ENCODE peak calls at places on chromosomes 7 and 10, in six cellular contexts. K, J, H, E, G and Z are unnamed samples.

GRCh38 chr7:29900745-29901144 is 88.9 kb downstream of the SCRN1 start:
- DNase-seq in K (no peak), G (no peak), H (no peak), E (no peak), J (no peak), Z (no peak)

GRCh38 chr7:30717181-30717580 is 34.8 kb upstream of the INMT start:
- DNase-seq in H (no peak), E (peak; percentile 23), K (no peak), G (no peak), J (no peak), Z (no peak)

GRCh38 chr10:104300736-104301292 is 31.8 kb downstream of the GSTO2 start:
- DNase-seq in E (peak; percentile 85), G (peak; percentile 85), J (peak; percentile 98), H (peak; percentile 72), K (peak; percentile 99), Z (peak; percentile 84)

GRCh38 chr7:106485031-106485551 is 175.9 kb downstream of the CCDC71L start:
- DNase-seq in H (no peak), K (peak; percentile 92), E (no peak), G (no peak), J (peak; percentile 81), Z (no peak)

GRCh38 chr7:80185571-80185970 is 50.9 kb downstream of the GNAI1 start:
- DNase-seq in J (no peak), K (no peak), H (no peak), E (no peak), G (no peak), Z (no peak)

GRCh38 chr10:127405221-127405620 is 143.9 kb upstream of the NPS start:
- DNase-seq in H (no peak), J (peak; percentile 34), G (no peak), E (no peak), K (peak; percentile 59), Z (no peak)

GRCh38 chr7:91083855-91084644 is 180.2 kb upstream of the FZD1 start:
- DNase-seq in G (peak; percentile 74), J (no peak), E (no peak), H (peak; percentile 27), K (no peak), Z (peak; percentile 78)

GRCh38 chr7:152162287-152162686 is 136.8 kb downstream of the GALNT11 start:
- DNase-seq in H (no peak), K (no peak), E (no peak), G (no peak), J (no peak), Z (no peak)

GRCh38 chr7:43211693-43212092 is 99.2 kb downstream of the HECW1 start:
- DNase-seq in G (no peak), E (no peak), H (no peak), K (peak; percentile 66), J (no peak), Z (no peak)

GRCh38 chr7:107622429-107622828 is 38.2 kb upstream of the SLC26A4 start:
- DNase-seq in J (peak; percentile 39), K (peak; percentile 73), G (no peak), E (no peak), H (no peak), Z (no peak)

GRCh38 chr10:113933894-113934532 is 79.6 kb downstream of the NHLRC2 start:
- DNase-seq in J (no peak), H (no peak), E (no peak), K (no peak), G (no peak), Z (no peak)

GRCh38 chr7:70571403-70571911 is 560.5 kb upstream of the GALNT17 start:
- DNase-seq in E (no peak), H (peak; percentile 41), G (no peak), K (peak; percentile 84), J (peak; percentile 78), Z (no peak)

GRCh38 chr10:22674215-22674930 is 40.0 kb downstream of the PIP4K2A start:
- DNase-seq in J (no peak), H (no peak), G (no peak), E (no peak), K (peak; percentile 38), Z (no peak)

GRCh38 chr7:5671053-5671452 is 110.4 kb downstream of the RNF216 start:
- DNase-seq in J (no peak), G (no peak), H (no peak), E (no peak), K (no peak), Z (no peak)

DNA sequence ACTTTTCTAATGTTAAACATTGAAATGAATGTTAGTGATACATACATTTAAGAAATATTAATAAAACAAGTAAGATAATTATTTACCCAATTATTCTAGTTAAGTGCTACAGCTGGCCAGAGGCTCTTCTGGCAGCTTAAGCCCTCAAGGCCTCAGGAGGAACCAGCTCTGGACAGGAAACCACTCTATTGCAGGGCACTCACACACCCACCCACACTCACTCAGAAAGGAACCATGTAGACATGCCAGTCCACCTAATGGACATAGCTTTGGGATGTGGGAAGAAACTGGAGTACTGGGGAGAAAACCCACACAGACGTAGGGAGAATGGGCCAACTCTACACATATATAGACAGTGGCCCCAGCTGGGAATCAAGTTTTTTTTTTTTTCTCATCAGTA is 28.2 kb downstream of the UMAD1 start:
- DNase-seq in K (no peak), G (no peak), J (no peak), E (no peak), H (no peak), Z (no peak)
- TF ChIP-seq CTCF in K (no peak), G (no peak), J (no peak), E (no peak), H (no peak), Z (no peak)

GRCh38 chr10:124626759-124627380 is 117.3 kb downstream of the FAM53B start:
- DNase-seq in H (peak; percentile 69), E (no peak), J (no peak), K (no peak), G (no peak), Z (no peak)
- TF ChIP-seq CTCF in H (no peak), E (no peak), J (no peak), K (no peak), G (no peak), Z (no peak)

GRCh38 chr10:5638494-5638893 is 27.9 kb downstream of the ASB13 start:
- DNase-seq in K (no peak), J (no peak), E (no peak), G (no peak), H (no peak), Z (no peak)
- TF ChIP-seq CTCF in K (no peak), J (no peak), E (no peak), G (no peak), H (no peak), Z (no peak)

DNA sequence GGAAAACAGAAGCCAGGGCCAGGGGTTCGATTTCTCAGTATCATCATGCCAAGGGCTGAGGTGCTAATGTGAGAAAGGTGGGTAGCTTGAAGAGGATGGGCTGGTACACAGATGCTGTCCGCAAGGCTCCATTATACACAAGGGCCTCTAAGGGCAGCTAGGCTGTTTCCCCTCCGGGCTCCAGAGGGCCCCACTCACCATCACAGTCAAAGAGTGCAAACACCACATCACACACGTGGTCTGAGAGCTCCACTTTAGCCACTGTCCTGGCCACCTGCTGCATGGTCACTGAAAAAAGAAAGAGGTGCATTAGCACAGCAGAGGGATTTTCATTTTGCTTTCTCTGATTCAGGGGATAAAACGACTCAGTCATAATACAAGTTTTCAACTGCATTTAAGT is 20.9 kb upstream of the DNAJB12 start:
- DNase-seq in E (peak; percentile 33), H (no peak), G (no peak), J (no peak), K (no peak), Z (no peak)
- TF ChIP-seq CTCF in E (peak; percentile 39), H (no peak), G (peak; percentile 14), J (no peak), K (peak; percentile 16), Z (no peak)

GRCh38 chr10:129334326-129334725 is 132.7 kb upstream of the MGMT start:
- DNase-seq in E (no peak), K (no peak), J (no peak), H (no peak), G (no peak), Z (no peak)

GRCh38 chr10:129335396-129335795 is 131.6 kb upstream of the MGMT start:
- DNase-seq in E (no peak), K (no peak), J (no peak), G (no peak), H (no peak), Z (no peak)

GRCh38 chr10:129335942-129336341 is 131.1 kb upstream of the MGMT start:
- DNase-seq in J (no peak), H (no peak), K (no peak), E (no peak), G (no peak), Z (no peak)

GRCh38 chr10:129329375-129330040 is 137.5 kb upstream of the MGMT start:
- DNase-seq in H (no peak), K (no peak), E (no peak), G (no peak), J (no peak), Z (no peak)

DNA sequence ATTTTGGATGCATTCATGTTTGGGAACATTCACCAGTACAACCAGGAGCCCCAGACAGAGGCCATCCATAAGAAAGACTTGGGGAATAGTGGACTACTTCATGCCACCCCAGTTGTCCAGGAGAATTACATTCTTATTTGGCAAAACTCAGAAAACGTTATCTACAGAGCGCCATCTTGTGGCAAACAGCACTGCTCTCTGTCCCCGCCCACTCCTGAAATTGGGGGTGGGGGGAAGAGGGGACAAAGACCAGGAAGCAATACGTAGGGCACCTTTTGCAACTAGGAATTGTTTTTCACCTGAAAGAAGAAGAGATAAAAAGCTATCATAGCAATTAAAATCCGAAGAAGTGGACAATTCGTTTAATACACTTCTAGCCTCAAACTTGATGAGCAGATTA is 134.6 kb upstream of the MGMT start:
- DNase-seq in K (no peak), E (peak; percentile 54), G (no peak), J (no peak), H (no peak), Z (no peak)
- TF ChIP-seq CTCF in K (peak; percentile 66), E (peak; percentile 86), G (peak; percentile 58), J (peak; percentile 20), H (no peak), Z (peak; percentile 39)

GRCh38 chr7:129144834-129145668 is 544 bp downstream of the TSPAN33 start:
- DNase-seq in G (no peak), J (no peak), K (no peak), H (no peak), E (no peak), Z (no peak)
- TF ChIP-seq CTCF in G (peak; percentile 24), J (peak; percentile 28), K (peak; percentile 29), H (no peak), E (peak; percentile 18), Z (peak; percentile 17)

DNA sequence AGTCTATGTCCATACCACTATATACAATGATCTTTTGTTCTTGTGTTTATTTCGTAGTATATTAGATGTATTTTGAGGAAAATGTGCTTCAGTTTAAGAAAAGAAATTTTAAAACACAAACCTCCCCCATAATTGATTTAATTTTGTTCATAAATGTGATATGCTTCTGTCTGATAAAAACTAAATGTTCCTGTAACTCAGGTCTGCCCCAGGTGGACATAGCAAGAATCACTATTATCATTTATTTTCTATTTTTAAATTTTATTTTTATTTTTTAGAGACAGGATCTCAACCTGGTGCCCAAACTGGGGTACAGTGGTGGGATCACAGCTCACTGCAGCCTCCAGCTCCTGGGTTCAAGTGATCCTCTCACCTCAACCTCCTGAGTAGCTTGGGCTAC is 43.2 kb downstream of the BEND7 start:
- DNase-seq in G (no peak), E (no peak), K (no peak), J (peak; percentile 2), H (no peak), Z (no peak)
- TF ChIP-seq CTCF in G (peak; percentile 35), E (peak; percentile 10), K (peak; percentile 45), J (peak; percentile 50), H (no peak), Z (no peak)

GRCh38 chr10:98340946-98341345 is 73.0 kb upstream of the LOXL4 start:
- DNase-seq in J (no peak), E (peak; percentile 22), G (peak; percentile 31), H (no peak), K (peak; percentile 37), Z (no peak)
- TF ChIP-seq CTCF in J (no peak), E (peak; percentile 11), G (no peak), H (no peak), K (peak; percentile 9), Z (no peak)